ENCODE peak calls at places on chromosomes 6 and 20, in seven cellular contexts. W is activated gamma-delta T cell treated with Interleukin-2 at 50 U/mL for 16 hours; K is caudate nucleus; B is astrocyte of the spinal cord; S is GM03348; N is neural crest cell; E is activated T-helper 9 cell treated with anti-CD3 and anti-CD28 coated beads, Interleukin-2, amount 50 U/mL, for 16 hours. A is an unnamed sample.

GRCh38 chr20:59222982-59223610 is 59.5 kb downstream of the ZNF831 start:
- DNase-seq in W (no peak), K (no peak), B (no peak), S (peak; percentile 41), N (peak; percentile 27), E (no peak), A (peak; percentile 60)

GRCh38 chr20:13101701-13102100 is 92.9 kb downstream of the SPTLC3 start:
- DNase-seq in W (no peak), K (no peak), B (peak; percentile 33), S (no peak), N (no peak), E (no peak), A (no peak)

GRCh38 chr6:122730775-122731386 is 48.6 kb upstream of the FABP7 start:
- DNase-seq in W (no peak), K (no peak), B (peak; percentile 53), S (peak; percentile 52), N (peak; percentile 17), E (no peak), A (no peak)

GRCh38 chr6:150144294-150144868 is 1.5 kb downstream of the PPP1R14C start:
- DNase-seq in W (no peak), K (no peak), B (no peak), S (no peak), N (no peak), E (no peak), A (no peak)

GRCh38 chr20:34407962-34408474 is 44.9 kb downstream of the ITCH start:
- DNase-seq in W (no peak), K (no peak), B (no peak), S (no peak), N (no peak), E (no peak), A (no peak)

GRCh38 chr20:47189060-47189459 is 167.4 kb downstream of the ZMYND8 start:
- DNase-seq in W (no peak), K (no peak), B (no peak), S (peak; percentile 58), N (no peak), E (no peak), A (no peak)

GRCh38 chr6:43937236-43938177 is 167.5 kb downstream of the VEGFA start:
- DNase-seq in W (no peak), K (no peak), B (no peak), S (no peak), N (no peak), E (no peak), A (no peak)

GRCh38 chr6:30881987-30882763 is 2.1 kb upstream of the DDR1 start:
- DNase-seq in W (no peak), K (peak; percentile 38), B (peak; percentile 60), S (no peak), N (no peak), E (no peak), A (peak; percentile 53)

GRCh38 chr6:136077834-136078576 is 172.1 kb downstream of the MTFR2 start:
- DNase-seq in W (no peak), K (no peak), B (peak; percentile 91), S (peak; percentile 73), N (no peak), E (no peak), A (no peak)

GRCh38 chr20:21682576-21682975 is 22.9 kb upstream of the PAX1 start:
- DNase-seq in W (no peak), K (no peak), B (no peak), S (no peak), N (no peak), E (no peak), A (no peak)

GRCh38 chr20:5602346-5602745 is 147.9 kb upstream of the SHLD1 start:
- DNase-seq in W (no peak), K (no peak), B (peak; percentile 18), S (no peak), N (no peak), E (no peak), A (no peak)